ENCODE peak calls at places on chromosomes 12 and 14, in eight cellular contexts. J, O, G, Y, A, X, T and V are unnamed samples.

GRCh38 chr12:11877869-11878780 is 192.6 kb upstream of the BCL2L14 start:
- DNase-seq in X (peak; percentile 47), J (peak; percentile 58), Y (peak; percentile 81), O (peak; percentile 72), G (no peak), A (no peak), T (peak; percentile 43), V (peak; percentile 55)

GRCh38 chr12:52006726-52007157 is at the start of gene TAMALIN:
- DNase-seq in X (peak; percentile 77), A (no peak), Y (peak; percentile 90), T (no peak), J (peak; percentile 59), O (peak; percentile 67), G (no peak), V (no peak)

GRCh38 chr14:101499513-101499912 is 61.8 kb upstream of the DIO3 start:
- DNase-seq in A (no peak), T (no peak), G (no peak), X (no peak), O (no peak), J (peak; percentile 1), Y (peak; percentile 50), V (no peak)

GRCh38 chr14:49908433-49908782 is 15.5 kb downstream of the ARF6 start:
- DNase-seq in T (peak; percentile 33), J (no peak), O (no peak), G (no peak), X (no peak), Y (no peak), A (no peak), V (no peak)

GRCh38 chr14:75523771-75524171 is 1.5 kb downstream of the BATF start:
- DNase-seq in Y (no peak), J (no peak), A (no peak), X (no peak), T (no peak), G (no peak), O (peak; percentile 12), V (no peak)

GRCh38 chr14:52729585-52729924 is 411 bp upstream of the STYX start:
- DNase-seq in O (no peak), T (no peak), A (no peak), Y (no peak), J (no peak), X (no peak), G (no peak), V (no peak)

GRCh38 chr12:32535260-32535999 is 136.1 kb downstream of the FGD4 start:
- DNase-seq in O (peak; percentile 93), G (no peak), A (no peak), J (peak; percentile 81), Y (peak; percentile 83), X (peak; percentile 91), T (peak; percentile 31), V (peak; percentile 38)

GRCh38 chr12:125330645-125331341 is 265.6 kb downstream of the AACS start:
- DNase-seq in O (peak; percentile 54), J (peak; percentile 64), X (peak; percentile 57), G (peak; percentile 79), Y (peak; percentile 73), A (no peak), T (peak; percentile 80), V (peak; percentile 83)

GRCh38 chr12:110739488-110739887 is 3.2 kb downstream of the PPP1CC start:
- DNase-seq in X (no peak), O (no peak), T (no peak), G (no peak), J (no peak), A (no peak), Y (no peak), V (no peak)

GRCh38 chr14:54681819-54682261 is 114.9 kb downstream of the SAMD4A start:
- DNase-seq in G (no peak), O (no peak), X (no peak), A (no peak), T (no peak), Y (no peak), J (no peak), V (no peak)

GRCh38 chr12:56884421-56884820 is 49.8 kb downstream of the SDR9C7 start:
- DNase-seq in J (no peak), G (no peak), O (no peak), T (no peak), A (no peak), Y (no peak), X (no peak), V (no peak)

GRCh38 chr12:30859226-30859625 is 67.3 kb upstream of the TSPAN11 start:
- DNase-seq in O (no peak), J (no peak), T (no peak), A (no peak), Y (no peak), X (no peak), G (no peak), V (no peak)

GRCh38 chr12:30853561-30854133 is 72.9 kb upstream of the TSPAN11 start:
- DNase-seq in X (no peak), Y (no peak), J (no peak), A (no peak), T (no peak), O (no peak), G (no peak), V (no peak)

GRCh38 chr12:30863839-30864238 is 62.7 kb upstream of the TSPAN11 start:
- DNase-seq in T (no peak), O (no peak), A (no peak), Y (no peak), G (no peak), J (no peak), X (no peak), V (no peak)

GRCh38 chr12:30862486-30862885 is 64.1 kb upstream of the TSPAN11 start:
- DNase-seq in J (no peak), Y (no peak), O (no peak), A (no peak), G (no peak), X (peak; percentile 58), T (no peak), V (no peak)

GRCh38 chr12:30858471-30858870 is 68.1 kb upstream of the TSPAN11 start:
- DNase-seq in O (no peak), G (no peak), T (no peak), X (no peak), J (no peak), Y (no peak), A (no peak), V (no peak)
- TF ChIP-seq POLR2A in O (no peak), G (no peak), T (no peak), X (no peak), J (no peak), Y (no peak), A (no peak), V (no peak)

GRCh38 chr12:2263921-2264320 is 211.1 kb downstream of the CACNA1C start:
- DNase-seq in T (no peak), A (no peak), X (no peak), Y (no peak), O (no peak), J (no peak), G (no peak), V (no peak)

GRCh38 chr12:2265461-2266167 is 212.8 kb downstream of the CACNA1C start:
- DNase-seq in Y (no peak), J (no peak), G (no peak), A (no peak), X (no peak), T (no peak), O (no peak), V (no peak)

GRCh38 chr12:2262449-2262848 is 209.7 kb downstream of the CACNA1C start:
- DNase-seq in J (no peak), X (no peak), A (no peak), Y (no peak), O (no peak), G (no peak), T (no peak), V (no peak)

GRCh38 chr12:2266666-2267623 is 214.2 kb downstream of the CACNA1C start:
- DNase-seq in X (no peak), Y (no peak), A (no peak), T (no peak), G (no peak), O (no peak), J (no peak), V (no peak)

DNA sequence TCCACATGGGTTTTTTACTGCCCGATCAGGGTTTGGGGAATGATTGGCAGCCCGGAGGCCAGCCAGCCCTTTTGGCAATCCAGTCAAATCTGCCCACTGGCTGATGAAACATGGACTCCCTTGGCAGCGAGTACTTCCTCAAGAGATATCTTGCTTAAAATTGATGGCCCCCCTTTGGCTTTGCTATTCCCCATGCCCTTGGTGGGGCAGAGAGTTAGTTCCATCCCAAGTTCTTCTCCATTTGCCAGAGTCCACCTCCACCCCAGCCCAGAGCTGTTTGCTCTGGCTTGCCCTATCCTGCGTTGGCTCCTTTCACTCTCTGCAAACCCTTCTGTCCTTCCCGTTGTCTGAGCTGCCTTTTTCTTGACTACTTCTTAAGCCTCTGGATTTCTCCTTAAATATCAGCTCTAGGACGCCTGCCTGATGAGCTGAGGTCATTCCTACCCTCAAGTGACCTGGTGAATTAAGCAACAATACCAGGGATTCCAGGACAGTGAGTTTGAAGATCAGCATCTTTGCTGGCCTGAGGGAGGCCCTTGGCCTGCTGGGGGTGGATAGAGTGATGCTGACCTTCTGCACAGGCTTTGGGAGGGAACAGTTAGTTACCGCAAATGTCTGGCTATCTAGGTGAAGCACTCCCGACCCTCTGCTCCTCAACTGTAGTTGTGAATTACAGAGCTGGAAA is 212.0 kb downstream of the CACNA1C start:
- DNase-seq in G (no peak), X (no peak), J (no peak), T (no peak), O (peak; percentile 51), Y (no peak), A (no peak), V (peak; percentile 81)
- TF ChIP-seq POLR2A in G (no peak), X (no peak), J (no peak), T (no peak), O (no peak), Y (no peak), A (no peak), V (no peak)

DNA sequence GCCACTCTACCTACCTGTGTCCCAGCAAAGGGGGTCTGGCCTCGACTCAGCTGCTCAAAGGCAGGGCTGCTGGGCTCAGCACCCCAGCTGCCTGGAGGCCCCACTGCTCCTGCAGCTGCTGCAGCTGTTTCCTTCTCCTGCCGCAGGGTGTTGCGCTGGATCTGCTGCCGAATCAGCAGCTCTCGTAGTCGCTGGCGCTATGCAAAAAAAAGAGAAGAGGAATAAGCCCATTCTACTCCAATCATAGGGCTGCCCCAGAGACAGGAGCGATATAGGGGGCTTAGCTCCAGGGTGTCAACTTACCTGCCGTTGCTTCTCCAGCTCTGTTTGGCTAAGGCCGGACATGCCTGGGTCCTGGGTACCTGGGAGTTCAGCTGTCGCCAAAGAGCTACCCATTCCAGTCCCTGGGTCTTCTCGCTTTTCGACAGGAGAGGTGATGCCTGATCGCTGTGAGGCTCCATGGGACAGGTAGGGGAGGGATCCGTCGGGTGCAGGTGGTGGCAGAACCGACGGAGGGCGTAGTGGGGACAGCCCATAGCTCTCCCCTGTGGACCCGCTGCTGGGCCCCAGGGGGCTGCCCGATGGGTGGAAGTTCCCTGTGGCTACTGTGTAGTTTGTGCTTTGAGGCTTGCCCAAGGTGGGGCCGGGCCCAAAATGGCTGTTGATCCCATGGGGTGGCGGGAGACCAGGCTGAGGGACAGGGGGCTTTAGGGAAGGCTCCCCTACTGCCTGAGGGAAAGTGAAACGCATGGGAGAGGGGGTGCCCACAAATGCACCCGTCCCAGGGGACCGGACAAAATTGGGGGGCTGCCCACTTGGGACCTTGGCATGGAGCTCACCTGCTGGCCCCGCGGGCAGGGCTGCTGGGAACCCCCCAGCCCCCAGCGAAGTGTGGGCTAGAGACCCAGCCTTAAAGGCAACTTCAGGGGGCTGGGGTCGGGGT is 20.9 kb downstream of the KMT2D start:
- DNase-seq in O (no peak), A (no peak), Y (no peak), X (peak; percentile 17), G (no peak), T (no peak), J (no peak), V (no peak)
- TF ChIP-seq POLR2A in O (no peak), A (no peak), Y (no peak), X (no peak), G (no peak), T (no peak), J (no peak), V (no peak)

GRCh38 chr14:68781161-68782021 is 11.5 kb downstream of the ZFP36L1 start:
- DNase-seq in Y (peak; percentile 68), G (no peak), T (no peak), X (peak; percentile 26), J (no peak), O (peak; percentile 68), A (no peak), V (no peak)
- TF ChIP-seq POLR2A in Y (no peak), G (no peak), T (no peak), X (no peak), J (no peak), O (no peak), A (no peak), V (peak; percentile 12)